ENCODE peak calls at places on chromosomes 3 and 15, in eight cellular contexts. I is aorta, S is activated T-cell treated with anti-CD3 and anti-CD28 coated beads for 48 hours, Q is COR-L47, C is endodermal cell, Y is Daoy, A is epithelial cell of proximal tubule, X is lower lobe of right lung. J is an unnamed sample.

GRCh38 chr3:48655586-48655985 is 7.1 kb downstream of the CELSR3 start:
- DNase-seq in I (no peak), S (peak), Q (no peak), C (no peak), Y (no peak), A (no peak), X (peak), J (no peak)

GRCh38 chr15:48393650-48394049 is 62.4 kb downstream of the DUT start:
- DNase-seq in I (no peak), S (no peak), Q (peak), C (no peak), Y (peak), A (no peak), X (peak), J (no peak)

GRCh38 chr3:111040959-111041358 is 30.7 kb upstream of the NECTIN3 start:
- DNase-seq in I (no peak), S (no peak), Q (no peak), C (no peak), Y (no peak), A (no peak), X (no peak), J (no peak)

GRCh38 chr3:17730318-17730967 is 12.0 kb downstream of the TBC1D5 start:
- DNase-seq in I (no peak), S (no peak), Q (peak), C (no peak), Y (peak), A (no peak), X (no peak), J (no peak)

GRCh38 chr3:42012935-42013651 is 51.2 kb upstream of the ULK4 start:
- DNase-seq in I (peak), S (peak), Q (no peak), C (peak), Y (peak), A (no peak), X (peak), J (peak)

GRCh38 chr3:134311265-134311664 is 60.6 kb upstream of the RYK start:
- DNase-seq in I (peak), S (no peak), Q (no peak), C (no peak), Y (peak), A (no peak), X (no peak), J (peak)

GRCh38 chr15:33160054-33160453 is 34.5 kb downstream of the FMN1 start:
- DNase-seq in I (no peak), S (no peak), Q (no peak), C (peak), Y (peak), A (no peak), X (no peak), J (no peak)

GRCh38 chr3:43583481-43583880 is 38.3 kb downstream of the ANO10 start:
- DNase-seq in I (no peak), S (no peak), Q (no peak), C (no peak), Y (no peak), A (no peak), X (no peak), J (no peak)

GRCh38 chr3:154323921-154324738 is at the start of gene DHX36:
- DNase-seq in I (peak), S (peak), Q (peak), C (peak), Y (peak), A (peak), X (peak), J (peak)

GRCh38 chr3:188489639-188490405 is 335.9 kb downstream of the LPP start:
- DNase-seq in I (no peak), S (no peak), Q (no peak), C (no peak), Y (no peak), A (no peak), X (no peak), J (no peak)

GRCh38 chr15:40968290-40969085 is 15.2 kb downstream of the CHAC1 start:
- DNase-seq in I (no peak), S (no peak), Q (no peak), C (peak), Y (no peak), A (no peak), X (no peak), J (no peak)

GRCh38 chr3:15933439-15934144 is 135.8 kb upstream of the ANKRD28 start:
- DNase-seq in I (no peak), S (no peak), Q (no peak), C (no peak), Y (no peak), A (peak), X (no peak), J (no peak)

GRCh38 chr3:9040996-9041395 is 77.7 kb upstream of the RAD18 start:
- DNase-seq in I (no peak), S (no peak), Q (no peak), C (no peak), Y (no peak), A (no peak), X (no peak), J (no peak)

GRCh38 chr3:138442433-138442832 is 8.0 kb downstream of the ESYT3 start:
- DNase-seq in I (peak), S (no peak), Q (no peak), C (peak), Y (peak), A (no peak), X (no peak), J (peak)

GRCh38 chr3:26106119-26106690 is 316.3 kb downstream of the OXSM start:
- DNase-seq in I (no peak), S (no peak), Q (no peak), C (no peak), Y (no peak), A (peak), X (no peak), J (no peak)

GRCh38 chr3:133527306-133527705 is 46.2 kb upstream of the CDV3 start:
- DNase-seq in I (no peak), S (no peak), Q (no peak), C (no peak), Y (no peak), A (no peak), X (no peak), J (no peak)

GRCh38 chr15:92049290-92050008 is 195.9 kb downstream of the SLCO3A1 start:
- DNase-seq in I (no peak), S (no peak), Q (no peak), C (no peak), Y (no peak), A (no peak), X (no peak), J (no peak)

GRCh38 chr3:130414457-130414856 is 69.0 kb downstream of the COL6A5 start:
- DNase-seq in I (no peak), S (no peak), Q (no peak), C (no peak), Y (no peak), A (no peak), X (no peak), J (no peak)

GRCh38 chr3:53845103-53845880 is 927 bp downstream of the CHDH start:
- DNase-seq in I (peak), S (no peak), Q (peak), C (peak), Y (peak), A (no peak), X (peak), J (peak)

GRCh38 chr15:51874751-51875644 is 45.5 kb downstream of the TMOD3 start:
- DNase-seq in I (no peak), S (no peak), Q (no peak), C (no peak), Y (peak), A (peak), X (no peak), J (peak)

GRCh38 chr3:3053974-3054373 is 56.2 kb downstream of the IL5RA start:
- DNase-seq in I (no peak), S (no peak), Q (no peak), C (no peak), Y (no peak), A (no peak), X (no peak), J (peak)

GRCh38 chr15:59492389-59493377 is 54.7 kb downstream of the FAM81A start:
- DNase-seq in I (peak), S (peak), Q (peak), C (peak), Y (peak), A (peak), X (peak), J (peak)

J was measured in islet precursor cell.